ENCODE peak calls at places on chromosomes 12 and 14, in nine cellular contexts. V, L, D, E, T, O, K, G and Z are unnamed samples.

GRCh38 chr14:61107148-61107641 is 126.2 kb downstream of the SLC38A6 start:
- DNase-seq in V (peak), L (peak), D (peak), E (peak), T (no peak), O (peak), K (no peak), G (peak), Z (peak)

GRCh38 chr12:46154221-46154975 is 114.4 kb downstream of the SLC38A1 start:
- DNase-seq in V (peak), L (peak), D (no peak), E (no peak), T (no peak), O (peak), K (peak), G (peak), Z (peak)

GRCh38 chr12:83097656-83098055 is 410.9 kb downstream of the TMTC2 start:
- DNase-seq in V (no peak), L (no peak), D (no peak), E (no peak), T (no peak), O (no peak), K (no peak), G (no peak), Z (no peak)

GRCh38 chr12:102955926-102956737 is 1.3 kb upstream of the ASCL1 start:
- DNase-seq in V (no peak), L (no peak), D (no peak), E (no peak), T (no peak), O (no peak), K (no peak), G (no peak), Z (no peak)

GRCh38 chr12:32140867-32141266 is 34.2 kb downstream of the BICD1 start:
- DNase-seq in V (no peak), L (no peak), D (no peak), E (no peak), T (no peak), O (no peak), K (no peak), G (no peak), Z (peak)

GRCh38 chr12:111993290-111994150 is 19.4 kb downstream of the TMEM116 start:
- DNase-seq in V (no peak), L (no peak), D (no peak), E (no peak), T (no peak), O (no peak), K (no peak), G (no peak), Z (no peak)

GRCh38 chr14:65461730-65462129 is 49.2 kb downstream of the FUT8 start:
- DNase-seq in V (peak), L (peak), D (no peak), E (no peak), T (no peak), O (peak), K (no peak), G (peak), Z (no peak)

GRCh38 chr14:53670701-53671100 is 285.9 kb downstream of the BMP4 start:
- DNase-seq in V (peak), L (peak), D (no peak), E (no peak), T (no peak), O (peak), K (no peak), G (peak), Z (peak)

GRCh38 chr12:92596388-92596787 is 106.4 kb upstream of the PLEKHG7 start:
- DNase-seq in V (peak), L (peak), D (no peak), E (no peak), T (no peak), O (peak), K (no peak), G (peak), Z (peak)

GRCh38 chr12:62717636-62718035 is 217.3 kb downstream of the PPM1H start:
- DNase-seq in V (no peak), L (no peak), D (no peak), E (no peak), T (no peak), O (no peak), K (no peak), G (no peak), Z (no peak)

GRCh38 chr12:71469235-71469873 is 29.8 kb downstream of the LGR5 start:
- DNase-seq in V (peak), L (peak), D (no peak), E (no peak), T (no peak), O (peak), K (no peak), G (peak), Z (peak)

GRCh38 chr14:62954165-62954564 is 91.1 kb downstream of the KCNH5 start:
- DNase-seq in V (no peak), L (no peak), D (no peak), E (no peak), T (no peak), O (no peak), K (no peak), G (no peak), Z (no peak)

GRCh38 chr12:69247253-69248018 is 8.1 kb downstream of the CPSF6 start:
- DNase-seq in V (peak), L (no peak), D (no peak), E (no peak), T (no peak), O (no peak), K (no peak), G (no peak), Z (no peak)

GRCh38 chr12:26271889-26272492 is 76.6 kb downstream of the SSPN start:
- DNase-seq in V (peak), L (peak), D (peak), E (peak), T (no peak), O (peak), K (no peak), G (peak), Z (peak)

GRCh38 chr12:123933214-123933613 is 39.4 kb downstream of the CCDC92 start:
- DNase-seq in V (no peak), L (no peak), D (no peak), E (no peak), T (no peak), O (no peak), K (no peak), G (no peak), Z (no peak)

GRCh38 chr14:103445783-103446182 is 60.6 kb downstream of the MARK3 start:
- DNase-seq in V (no peak), L (no peak), D (no peak), E (no peak), T (no peak), O (no peak), K (no peak), G (no peak), Z (no peak)

GRCh38 chr12:12387521-12387920 is 30.6 kb downstream of the BORCS5 start:
- DNase-seq in V (peak), L (peak), D (no peak), E (no peak), T (no peak), O (peak), K (peak), G (peak), Z (peak)

DNA sequence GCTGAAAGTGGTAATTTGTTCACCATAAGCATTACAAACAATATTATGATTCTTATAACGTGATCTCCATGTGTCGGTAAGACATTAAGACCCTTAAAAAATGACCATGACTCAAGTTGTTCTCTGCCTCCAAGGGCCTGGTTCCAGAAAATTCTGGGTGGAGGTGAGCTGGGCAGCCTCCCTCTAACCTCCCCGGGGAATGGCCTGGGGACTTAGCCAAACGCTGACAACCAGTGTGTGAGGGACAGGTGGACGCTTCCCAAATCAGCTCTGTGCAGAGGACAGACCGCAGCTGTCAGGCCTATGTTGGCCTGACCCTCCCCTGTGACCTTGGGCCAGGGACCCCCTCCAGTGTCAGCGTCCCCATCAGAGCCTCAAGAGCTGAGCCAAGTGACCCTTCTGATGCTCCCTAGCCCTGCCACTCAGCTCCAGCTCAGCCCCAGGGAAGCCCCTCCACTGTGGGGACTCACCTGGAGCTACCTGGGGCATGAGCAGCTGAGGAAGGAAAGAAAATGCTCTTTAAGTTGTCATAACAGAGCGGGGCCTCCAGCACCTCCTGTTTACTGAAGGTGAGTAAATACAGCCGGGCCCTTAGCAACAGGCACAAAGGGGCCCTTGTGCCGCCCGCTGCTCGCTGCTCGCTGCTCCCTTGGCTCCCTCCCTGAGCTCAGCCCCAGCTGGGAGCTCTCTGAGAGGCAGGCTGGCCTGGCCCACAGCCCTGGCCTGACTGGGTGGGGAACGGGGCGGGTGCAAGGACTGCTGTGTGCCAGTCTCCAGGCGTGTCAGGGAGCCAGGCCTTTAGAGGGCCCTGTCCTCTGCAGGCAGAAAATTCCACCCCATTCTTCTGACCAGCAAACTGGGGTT is 116.6 kb downstream of the CALM1 start:
- DNase-seq in V (peak), L (no peak), D (peak), E (no peak), T (peak), O (peak), K (no peak), G (peak), Z (peak)
- TF ChIP-seq CTCF in V (no peak), L (no peak), D (no peak), E (no peak), T (no peak), O (no peak), K (no peak), G (no peak), Z (no peak)

GRCh38 chr14:23557521-23557920 is 1.4 kb downstream of the THTPA start:
- DNase-seq in V (no peak), L (no peak), D (no peak), E (no peak), T (no peak), O (no peak), K (no peak), G (no peak), Z (no peak)

GRCh38 chr14:23557946-23558345 is 1.9 kb downstream of the THTPA start:
- DNase-seq in V (no peak), L (no peak), D (no peak), E (no peak), T (no peak), O (no peak), K (no peak), G (no peak), Z (no peak)

GRCh38 chr14:23559921-23560520 is 4.0 kb downstream of the THTPA start:
- DNase-seq in V (no peak), L (no peak), D (no peak), E (no peak), T (no peak), O (no peak), K (no peak), G (no peak), Z (no peak)

GRCh38 chr14:23558363-23559009 is 2.4 kb downstream of the THTPA start:
- DNase-seq in V (no peak), L (no peak), D (no peak), E (no peak), T (no peak), O (no peak), K (no peak), G (no peak), Z (no peak)

DNA sequence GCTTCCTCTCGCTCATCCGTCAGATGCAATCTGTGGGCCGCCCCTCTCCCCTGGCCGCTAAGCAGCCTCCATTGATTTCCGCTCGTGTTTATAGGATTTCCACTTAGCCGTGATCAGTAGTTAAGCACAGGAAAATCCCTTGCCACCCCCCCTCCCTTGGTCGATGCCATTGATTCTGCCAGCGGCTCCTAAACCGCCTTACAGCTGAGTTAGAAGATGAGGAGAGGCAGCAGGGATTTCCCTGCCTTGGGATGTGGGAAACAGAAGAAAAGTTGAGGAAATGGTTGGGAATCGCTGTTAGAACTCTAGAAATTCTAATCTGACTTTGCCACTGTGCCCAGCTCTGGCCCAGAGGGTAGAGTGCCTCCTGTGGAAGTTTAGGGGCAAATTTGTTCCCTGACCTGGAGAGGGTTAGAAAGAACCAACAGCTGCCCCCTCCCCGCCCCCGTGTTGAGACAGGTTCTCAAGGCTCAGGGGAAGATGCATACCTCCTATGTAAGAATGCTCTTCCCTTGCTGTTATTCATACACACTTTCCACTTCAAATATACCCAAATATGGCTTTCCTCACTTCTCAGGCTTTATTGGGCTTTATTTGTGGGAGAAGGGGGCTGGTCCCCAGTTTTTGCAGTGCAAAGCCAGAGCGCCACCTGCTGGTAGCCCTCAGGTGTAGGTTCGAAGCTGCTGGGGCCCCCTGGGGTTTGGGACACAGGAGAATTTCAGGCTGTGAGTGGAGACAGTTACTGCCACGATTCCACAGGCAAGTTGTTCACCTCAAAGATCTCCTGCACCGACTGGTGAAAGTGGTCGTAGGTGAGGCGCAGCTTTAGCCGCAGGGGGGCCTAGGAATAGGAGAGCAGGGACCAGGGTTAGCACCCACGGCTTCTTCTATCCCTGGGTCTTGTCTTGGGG is 3.2 kb downstream of the THTPA start:
- DNase-seq in V (peak), L (peak), D (no peak), E (no peak), T (peak), O (peak), K (no peak), G (peak), Z (peak)
- TF ChIP-seq CTCF in V (peak), L (peak), D (peak), E (peak), T (peak), O (peak), K (peak), G (peak), Z (peak)

GRCh38 chr14:74084277-74085046 is at the start of the genes ALDH6A1 and LIN52:
- DNase-seq in V (peak), L (peak), D (peak), E (peak), T (peak), O (peak), K (peak), G (peak), Z (peak)
- TF ChIP-seq CTCF in V (no peak), L (no peak), D (no peak), E (peak), T (no peak), O (no peak), K (no peak), G (no peak), Z (no peak)

DNA sequence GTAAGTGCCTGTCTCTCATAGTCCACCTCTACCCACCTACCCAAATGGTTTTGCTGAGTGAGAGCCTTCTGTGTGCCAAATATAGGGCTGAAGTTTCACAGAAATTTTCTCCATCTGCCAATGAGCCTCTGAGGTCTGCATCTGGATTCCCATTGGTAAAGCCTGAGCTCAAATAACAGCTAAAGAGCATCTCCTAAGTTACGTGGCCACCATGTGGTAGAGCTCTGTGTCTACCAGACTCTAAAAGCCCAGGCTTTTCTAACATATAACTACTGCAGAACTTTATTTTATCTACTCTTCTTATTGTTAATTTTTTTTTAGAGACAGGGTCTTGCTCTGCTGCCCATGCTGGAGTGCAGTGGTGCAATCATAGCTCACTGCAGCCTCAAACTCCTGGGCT is 16.0 kb downstream of the AMDHD1 start:
- DNase-seq in V (peak), L (peak), D (no peak), E (no peak), T (no peak), O (peak), K (no peak), G (peak), Z (peak)
- TF ChIP-seq CTCF in V (no peak), L (no peak), D (no peak), E (no peak), T (no peak), O (peak), K (peak), G (no peak), Z (peak)

GRCh38 chr14:94748667-94749347 is 21.1 kb downstream of the GSC start:
- DNase-seq in V (no peak), L (peak), D (no peak), E (no peak), T (peak), O (no peak), K (no peak), G (no peak), Z (peak)
- TF ChIP-seq CTCF in V (peak), L (peak), D (no peak), E (peak), T (peak), O (peak), K (peak), G (peak), Z (peak)